ENCODE peak calls at places on chromosomes 16 and 17, in eight cellular contexts. T is fibroblast of lung, B is glutamatergic neuron, R is endothelial cell, Q is ovary, U is heart left ventricle, M is foreskin fibroblast, S is nephron progenitor cell. J is an unnamed sample.
A peak's percentile ranks its signal among the peaks of the same experiment; 100 is the strongest.

GRCh38 chr17:68491381-68491849 is 20.8 kb upstream of the PRKAR1A start:
- DNase-seq in S (no peak), Q (no peak), M (no peak), B (no peak), R (no peak), T (no peak), U (peak; percentile 44), J (no peak)

GRCh38 chr17:49958723-49959122 is 10.3 kb upstream of the DLX4 start:
- DNase-seq in S (no peak), Q (no peak), M (no peak), R (no peak), T (no peak), U (no peak), B (no peak), J (no peak)

GRCh38 chr16:57620316-57621231 is 7.9 kb upstream of the ADGRG1 start:
- DNase-seq in M (no peak), B (peak; percentile 8), R (no peak), T (no peak), Q (no peak), U (no peak), S (no peak), J (no peak)

GRCh38 chr17:72916991-72917390 is 175.5 kb downstream of the SLC39A11 start:
- DNase-seq in T (peak; percentile 28), U (no peak), R (no peak), Q (no peak), B (no peak), S (no peak), M (peak; percentile 23), J (no peak)

GRCh38 chr16:86523166-86523740 is 12.9 kb downstream of the FOXF1 start:
- DNase-seq in S (no peak), M (no peak), T (no peak), B (no peak), U (no peak), R (no peak), Q (no peak), J (no peak)

GRCh38 chr16:46972429-46972970 is 974 bp downstream of the DNAJA2 start:
- DNase-seq in T (peak; percentile 14), Q (no peak), B (no peak), S (no peak), M (peak; percentile 28), R (no peak), U (no peak), J (peak; percentile 15)

GRCh38 chr17:60327122-60327869 is 64.6 kb downstream of the USP32 start:
- DNase-seq in M (no peak), B (peak; percentile 23), T (no peak), Q (no peak), S (peak; percentile 30), R (no peak), U (no peak), J (no peak)

GRCh38 chr17:27544350-27545131 is 86.4 kb upstream of the LGALS9 start:
- DNase-seq in M (no peak), R (no peak), S (no peak), Q (no peak), T (peak; percentile 59), B (no peak), U (no peak), J (no peak)

GRCh38 chr17:62802531-62803205 is 5.4 kb downstream of the MARCHF10 start:
- DNase-seq in T (no peak), Q (no peak), B (peak; percentile 77), U (no peak), S (peak; percentile 47), M (no peak), R (no peak), J (no peak)

GRCh38 chr16:67504190-67505021 is 21.1 kb upstream of the AGRP start:
- DNase-seq in S (no peak), T (no peak), Q (no peak), R (no peak), B (no peak), U (peak; percentile 59), M (peak; percentile 23), J (no peak)

GRCh38 chr17:75739174-75739573 is 17.9 kb downstream of the ITGB4 start:
- DNase-seq in S (no peak), R (no peak), B (no peak), Q (no peak), U (no peak), T (no peak), M (no peak), J (no peak)

GRCh38 chr16:12063004-12063395 is 86.5 kb downstream of the SNX29 start:
- DNase-seq in S (no peak), M (no peak), T (no peak), Q (no peak), R (no peak), U (no peak), B (no peak), J (no peak)

GRCh38 chr16:4684763-4685162 is 8.6 kb upstream of the NUDT16L1 start:
- DNase-seq in R (no peak), Q (no peak), M (no peak), B (no peak), U (no peak), S (no peak), T (no peak), J (no peak)

GRCh38 chr17:21034350-21035235 is 8.2 kb downstream of the USP22 start:
- DNase-seq in R (no peak), S (no peak), M (no peak), U (no peak), Q (no peak), B (no peak), T (peak; percentile 61), J (no peak)

GRCh38 chr16:2785101-2785991 is 2.0 kb downstream of the PRSS33 start:
- DNase-seq in U (no peak), S (no peak), Q (no peak), M (no peak), B (no peak), R (no peak), T (no peak), J (no peak)
- TF ChIP-seq CTCF in U (peak; percentile 22), S (no peak), Q (no peak), M (no peak), B (peak; percentile 22), R (no peak), T (no peak), J (peak; percentile 35)

GRCh38 chr16:18984425-18985005 is 781 bp downstream of the TMC7 start:
- DNase-seq in B (no peak), S (no peak), R (no peak), M (no peak), U (no peak), T (no peak), Q (no peak), J (no peak)

GRCh38 chr16:18979936-18980335 is 3.8 kb upstream of the TMC7 start:
- DNase-seq in U (no peak), M (no peak), Q (no peak), B (no peak), S (no peak), R (no peak), T (no peak), J (no peak)

GRCh38 chr16:18983565-18984424 is at the start of gene TMC7:
- DNase-seq in S (peak; percentile 96), B (peak; percentile 97), T (peak; percentile 80), Q (peak; percentile 10), M (peak; percentile 95), R (peak; percentile 98), U (peak; percentile 87), J (peak; percentile 78)
- TF ChIP-seq CTCF in S (peak; percentile 74), B (peak; percentile 59), T (peak; percentile 76), Q (no peak), M (peak; percentile 96), R (no peak), U (peak; percentile 91), J (peak; percentile 87)

DNA sequence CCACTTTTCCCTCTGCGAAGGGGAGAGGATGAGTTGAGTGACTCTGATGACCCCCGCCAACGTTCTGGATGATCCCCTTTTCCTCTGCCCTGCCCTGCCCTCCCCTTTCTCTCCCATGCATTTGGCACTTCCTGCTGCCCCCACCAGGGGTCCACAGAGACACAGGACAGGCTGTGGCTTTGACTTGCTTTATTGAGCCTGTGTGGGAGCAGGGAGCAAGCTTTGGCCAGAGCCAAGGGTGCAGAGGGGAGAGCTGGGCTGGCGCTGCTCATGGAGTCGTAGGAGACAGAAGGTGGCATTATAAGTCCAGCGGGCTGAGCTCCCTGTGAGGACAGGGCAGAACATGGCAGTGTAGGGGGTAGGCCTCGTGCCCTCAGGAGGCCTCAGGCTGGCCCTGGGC is 1.6 kb downstream of the PPY start:
- DNase-seq in T (peak; percentile 27), B (peak; percentile 85), M (peak; percentile 60), U (no peak), Q (no peak), R (peak; percentile 76), S (peak; percentile 80), J (peak; percentile 17)
- TF ChIP-seq CTCF in T (peak; percentile 75), B (peak; percentile 88), M (peak; percentile 73), U (peak; percentile 41), Q (no peak), R (peak; percentile 59), S (peak; percentile 79), J (peak; percentile 77)

GRCh38 chr17:57110152-57110542 is 25.1 kb downstream of the AKAP1 start:
- DNase-seq in M (no peak), B (no peak), R (no peak), U (peak; percentile 61), Q (peak; percentile 64), T (no peak), S (no peak), J (no peak)

GRCh38 chr17:57110579-57111367 is 25.7 kb downstream of the AKAP1 start:
- DNase-seq in M (no peak), T (no peak), B (no peak), S (no peak), R (no peak), U (peak; percentile 52), Q (no peak), J (no peak)

GRCh38 chr17:57108656-57109392 is 23.8 kb downstream of the AKAP1 start:
- DNase-seq in R (no peak), T (no peak), B (peak; percentile 36), S (no peak), Q (no peak), U (no peak), M (no peak), J (no peak)

GRCh38 chr17:57111386-57111785 is 26.3 kb downstream of the AKAP1 start:
- DNase-seq in T (no peak), S (no peak), M (no peak), Q (no peak), R (no peak), U (no peak), B (no peak), J (no peak)

GRCh38 chr17:57109393-57110151 is 24.5 kb downstream of the AKAP1 start:
- DNase-seq in B (peak; percentile 44), Q (no peak), M (no peak), R (peak; percentile 23), T (no peak), U (peak; percentile 64), S (no peak), J (no peak)
- TF ChIP-seq CTCF in B (peak; percentile 67), Q (no peak), M (no peak), R (peak; percentile 7), T (peak; percentile 24), U (peak; percentile 29), S (peak; percentile 33), J (peak; percentile 29)